ENCODE peak calls at places on chromosomes 4 and X, in four cellular contexts. Y is NCI-H510A treated with DMSO at 0.1 percent for 48 hours; W is CD8-positive, alpha-beta T cell; C is stimulated activated CD4-positive, alpha-beta T cell treated with anti-CD3 and anti-CD28 coated beads, Interleukin-1b, Interleukin-23, amount 100 ng/mL, for 4 hours. K is an unnamed sample.

GRCh38 chrX:1792636-1793035 is 177.8 kb downstream of the ASMT start:
- DNase-seq in W (no peak), C (no peak), Y (no peak), K (no peak)

GRCh38 chr4:101282076-101282844 is 65.1 kb downstream of the PPP3CA start:
- DNase-seq in Y (no peak), C (peak; percentile 12), W (no peak), K (peak; percentile 38)

GRCh38 chr4:169404959-169405358 is 134.2 kb upstream of the SH3RF1 start:
- DNase-seq in C (no peak), W (no peak), Y (no peak), K (no peak)

GRCh38 chr4:164215113-164215741 is 538.7 kb upstream of the SMIM31 start:
- DNase-seq in Y (no peak), W (no peak), C (no peak), K (peak; percentile 33)

GRCh38 chr4:123856689-123857545 is 460.3 kb downstream of the SPRY1 start:
- DNase-seq in C (no peak), W (no peak), Y (peak; percentile 11), K (peak; percentile 54)

GRCh38 chr4:10084651-10085320 is 31.8 kb downstream of the WDR1 start:
- DNase-seq in Y (no peak), W (no peak), C (no peak), K (no peak)

GRCh38 chr4:108314900-108315589 is 146.3 kb upstream of the LEF1 start:
- DNase-seq in Y (no peak), C (no peak), W (no peak), K (no peak)

GRCh38 chrX:128653524-128653923 is 601.3 kb upstream of the ACTRT1 start:
- DNase-seq in C (no peak), W (no peak), Y (no peak), K (no peak)

GRCh38 chrX:154471870-154472684 is 7.0 kb downstream of the LAGE3 start:
- DNase-seq in Y (no peak), C (no peak), W (no peak), K (no peak)

GRCh38 chrX:24146283-24146865 is 3.2 kb upstream of the ZFX start:
- DNase-seq in W (no peak), Y (no peak), C (no peak), K (no peak)

GRCh38 chr4:118206627-118207026 is 146.2 kb downstream of the PRSS12 start:
- DNase-seq in C (no peak), Y (no peak), W (no peak), K (no peak)

GRCh38 chr4:177251237-177251636 is 58.4 kb upstream of the NEIL3 start:
- DNase-seq in W (no peak), Y (no peak), C (no peak), K (no peak)

GRCh38 chrX:10110984-10111363 is 45.8 kb upstream of the CLCN4 start:
- DNase-seq in W (peak; percentile 56), C (peak; percentile 47), Y (no peak), K (no peak)

GRCh38 chr4:152536545-152537182 is 772 bp upstream of the FBXW7 start:
- DNase-seq in W (no peak), Y (no peak), C (peak; percentile 41), K (no peak)

GRCh38 chr4:149353241-149353640 is 462.4 kb downstream of the IQCM start:
- DNase-seq in W (no peak), C (no peak), Y (no peak), K (no peak)

GRCh38 chrX:130086414-130087207 is 23.7 kb downstream of the ELF4 start:
- DNase-seq in W (peak; percentile 74), C (peak; percentile 29), Y (no peak), K (no peak)

GRCh38 chr4:55127521-55127920 is 2.1 kb upstream of the KDR start:
- DNase-seq in Y (no peak), W (no peak), C (no peak), K (no peak)

GRCh38 chr4:92387459-92388069 is 83.8 kb downstream of the GRID2 start:
- DNase-seq in W (no peak), Y (peak; percentile 15), C (no peak), K (no peak)

GRCh38 chr4:28518781-28519180 is 1658.1 kb downstream of the STIM2 start:
- DNase-seq in C (no peak), W (no peak), Y (no peak), K (no peak)

GRCh38 chrX:57137481-57137880 is 284 bp upstream of the SPIN2A start:
- DNase-seq in W (no peak), Y (peak; percentile 20), C (no peak), K (no peak)

GRCh38 chr4:126977306-126977705 is 655.5 kb upstream of the INTU start:
- DNase-seq in Y (no peak), C (no peak), W (no peak), K (peak; percentile 26)

K was measured in H9.